ENCODE peak calls at places on chromosomes 12 and 14, in eight cellular contexts. I, M, J, T, U, O, S and N are unnamed samples.

GRCh38 chr12:110599334-110599733 is 14.6 kb upstream of the TCTN1 start:
- DNase-seq in I (no peak), M (no peak), J (no peak), S (no peak), O (no peak), U (no peak), T (no peak), N (no peak)

GRCh38 chr12:30515351-30515750 is 180.3 kb downstream of the IPO8 start:
- DNase-seq in T (no peak), S (no peak), M (no peak), J (no peak), U (no peak), O (no peak), I (no peak), N (no peak)

GRCh38 chr14:68519788-68520187 is 273.1 kb downstream of the ZFP36L1 start:
- DNase-seq in U (peak), T (no peak), I (no peak), J (no peak), O (no peak), M (no peak), S (no peak), N (no peak)

GRCh38 chr12:108694812-108695278 is 36.5 kb downstream of the CORO1C start:
- DNase-seq in I (no peak), S (no peak), O (no peak), M (no peak), J (no peak), T (no peak), U (no peak), N (no peak)

GRCh38 chr14:85601246-85601645 is 71.3 kb downstream of the FLRT2 start:
- DNase-seq in I (no peak), S (no peak), M (no peak), J (no peak), O (no peak), T (no peak), U (no peak), N (no peak)

GRCh38 chr14:96095581-96096476 is 56.7 kb downstream of the C14orf132 start:
- DNase-seq in M (no peak), I (peak), S (no peak), O (no peak), J (no peak), U (no peak), T (peak), N (peak)

GRCh38 chr12:54689984-54690383 is 41.8 kb upstream of the DCD start:
- DNase-seq in J (no peak), T (no peak), S (no peak), M (no peak), I (no peak), O (no peak), U (no peak), N (no peak)

GRCh38 chr12:58877243-58877743 is 43.0 kb downstream of the LRIG3 start:
- DNase-seq in J (no peak), O (no peak), I (peak), S (no peak), M (no peak), U (no peak), T (peak), N (peak)

GRCh38 chr14:38143170-38143569 is 64.5 kb upstream of the SSTR1 start:
- DNase-seq in S (no peak), M (no peak), J (no peak), I (peak), U (no peak), T (no peak), O (no peak), N (no peak)

GRCh38 chr14:72714094-72714493 is 179.8 kb downstream of the DPF3 start:
- DNase-seq in J (no peak), I (no peak), O (no peak), T (no peak), M (no peak), S (peak), U (peak), N (no peak)

GRCh38 chr12:65858831-65859230 is 34.5 kb downstream of the HMGA2 start:
- DNase-seq in I (peak), J (no peak), O (no peak), T (no peak), S (no peak), M (no peak), U (no peak), N (no peak)

GRCh38 chr12:129564768-129565167 is 339.1 kb downstream of the TMEM132D start:
- DNase-seq in J (no peak), M (no peak), I (no peak), O (no peak), T (no peak), S (no peak), U (no peak), N (no peak)

GRCh38 chr14:96507723-96508122 is 5.5 kb downstream of the PAPOLA start:
- DNase-seq in S (no peak), U (no peak), I (no peak), J (no peak), O (no peak), T (no peak), M (no peak), N (no peak)

GRCh38 chr14:93984070-93984469 is 7.7 kb upstream of the ASB2 start:
- DNase-seq in T (no peak), J (no peak), I (peak), U (no peak), O (no peak), M (no peak), S (no peak), N (peak)

GRCh38 chr12:79933580-79934264 is 1.2 kb downstream of the PPP1R12A start:
- DNase-seq in S (peak), J (no peak), I (peak), M (no peak), O (no peak), T (no peak), U (no peak), N (no peak)

GRCh38 chr14:88281447-88281846 is 41.6 kb downstream of the KCNK10 start:
- DNase-seq in M (no peak), O (no peak), I (no peak), S (no peak), J (no peak), T (no peak), U (no peak), N (no peak)

GRCh38 chr14:68949236-68949965 is 29.7 kb downstream of the ACTN1 start:
- DNase-seq in I (no peak), J (no peak), U (no peak), T (no peak), M (no peak), S (no peak), O (no peak), N (no peak)

GRCh38 chr14:80679273-80679672 is 262.3 kb downstream of the CEP128 start:
- DNase-seq in J (no peak), I (no peak), S (no peak), O (no peak), M (no peak), T (no peak), U (no peak), N (no peak)